ENCODE peak calls at places on chromosomes 3 and 15, in five cellular contexts. One of them, this sample, is unnamed.

GRCh38 chr3:50370594-50370993 is 11.3 kb upstream of the TMEM115 start:
- DNase-seq in HCT116: no peak
- DNase-seq in ascending aorta: no peak
- DNase-seq in endothelial cell of umbilical vein: peak; percentile 52
- DNase-seq in uterus: no peak
- DNase-seq in this sample: no peak

GRCh38 chr3:48402281-48402732 is 27.6 kb downstream of the PLXNB1 start:
- DNase-seq in uterus: peak; percentile 88
- DNase-seq in ascending aorta: peak; percentile 97
- DNase-seq in endothelial cell of umbilical vein: peak; percentile 89
- DNase-seq in HCT116: peak; percentile 46
- DNase-seq in this sample: peak; percentile 88

GRCh38 chr3:182740710-182741109 is 52.6 kb upstream of the ATP11B start:
- DNase-seq in ascending aorta: no peak
- DNase-seq in endothelial cell of umbilical vein: no peak
- DNase-seq in HCT116: peak; percentile 38
- DNase-seq in uterus: no peak
- DNase-seq in this sample: peak; percentile 55

GRCh38 chr3:72298201-72299155 is 513.5 kb upstream of the PROK2 start:
- DNase-seq in uterus: no peak
- DNase-seq in HCT116: no peak
- DNase-seq in ascending aorta: no peak
- DNase-seq in endothelial cell of umbilical vein: no peak
- DNase-seq in this sample: no peak

GRCh38 chr3:132622148-132622547 is 25.1 kb downstream of the ACKR4 start:
- DNase-seq in ascending aorta: no peak
- DNase-seq in uterus: no peak
- DNase-seq in endothelial cell of umbilical vein: peak; percentile 73
- DNase-seq in HCT116: no peak
- DNase-seq in this sample: no peak

GRCh38 chr15:52710050-52710709 is 31.0 kb upstream of the ATOSA start:
- DNase-seq in ascending aorta: no peak
- DNase-seq in uterus: no peak
- DNase-seq in HCT116: no peak
- DNase-seq in endothelial cell of umbilical vein: no peak
- DNase-seq in this sample: peak; percentile 57

GRCh38 chr15:85407421-85408269 is 27.2 kb downstream of the AKAP13 start:
- DNase-seq in uterus: no peak
- DNase-seq in HCT116: no peak
- DNase-seq in endothelial cell of umbilical vein: peak; percentile 92
- DNase-seq in ascending aorta: peak; percentile 83
- DNase-seq in this sample: peak; percentile 78

GRCh38 chr3:6516143-6516542 is 344.8 kb upstream of the GRM7 start:
- DNase-seq in endothelial cell of umbilical vein: no peak
- DNase-seq in uterus: no peak
- DNase-seq in HCT116: no peak
- DNase-seq in ascending aorta: no peak
- DNase-seq in this sample: no peak

GRCh38 chr3:134376385-134376765 is 2.1 kb upstream of the AMOTL2 start:
- DNase-seq in HCT116: no peak
- DNase-seq in uterus: no peak
- DNase-seq in endothelial cell of umbilical vein: no peak
- DNase-seq in ascending aorta: peak; percentile 50
- DNase-seq in this sample: no peak

GRCh38 chr3:20077054-20077453 is 36.8 kb downstream of the KAT2B start:
- DNase-seq in ascending aorta: no peak
- DNase-seq in endothelial cell of umbilical vein: no peak
- DNase-seq in HCT116: no peak
- DNase-seq in uterus: no peak
- DNase-seq in this sample: no peak

GRCh38 chr3:130820976-130821375 is 72.9 kb upstream of the ATP2C1 start:
- DNase-seq in uterus: no peak
- DNase-seq in endothelial cell of umbilical vein: peak; percentile 3
- DNase-seq in ascending aorta: peak; percentile 72
- DNase-seq in HCT116: peak; percentile 72
- DNase-seq in this sample: peak; percentile 60

GRCh38 chr3:165466856-165467255 is 270.7 kb upstream of the SLITRK3 start:
- DNase-seq in HCT116: no peak
- DNase-seq in endothelial cell of umbilical vein: no peak
- DNase-seq in uterus: no peak
- DNase-seq in ascending aorta: no peak
- DNase-seq in this sample: no peak

GRCh38 chr15:33535135-33535534 is 224.4 kb downstream of the RYR3 start:
- DNase-seq in HCT116: no peak
- DNase-seq in ascending aorta: no peak
- DNase-seq in uterus: no peak
- DNase-seq in endothelial cell of umbilical vein: no peak
- DNase-seq in this sample: no peak

GRCh38 chr15:99251436-99251821 is at the start of gene LRRC28:
- DNase-seq in ascending aorta: no peak
- DNase-seq in endothelial cell of umbilical vein: no peak
- DNase-seq in HCT116: no peak
- DNase-seq in uterus: no peak
- DNase-seq in this sample: no peak

GRCh38 chr3:59575113-59576001 is 525.5 kb upstream of the CFAP20DC start:
- DNase-seq in endothelial cell of umbilical vein: peak; percentile 41
- DNase-seq in HCT116: peak; percentile 48
- DNase-seq in ascending aorta: peak; percentile 85
- DNase-seq in uterus: peak; percentile 77
- DNase-seq in this sample: no peak

GRCh38 chr3:41881233-41881821 is 80.6 kb downstream of the ULK4 start:
- DNase-seq in HCT116: no peak
- DNase-seq in uterus: no peak
- DNase-seq in ascending aorta: no peak
- DNase-seq in endothelial cell of umbilical vein: peak; percentile 60
- DNase-seq in this sample: peak; percentile 29

GRCh38 chr3:175940881-175941280 is 1081.7 kb downstream of the NAALADL2 start:
- DNase-seq in ascending aorta: no peak
- DNase-seq in HCT116: no peak
- DNase-seq in endothelial cell of umbilical vein: no peak
- DNase-seq in uterus: no peak
- DNase-seq in this sample: no peak

GRCh38 chr3:133955892-133956291 is 60.2 kb upstream of the RAB6B start:
- DNase-seq in ascending aorta: no peak
- DNase-seq in HCT116: no peak
- DNase-seq in endothelial cell of umbilical vein: no peak
- DNase-seq in uterus: no peak
- DNase-seq in this sample: no peak

GRCh38 chr3:180401226-180401625 is 200.7 kb upstream of the TTC14 start:
- DNase-seq in ascending aorta: no peak
- DNase-seq in uterus: no peak
- DNase-seq in endothelial cell of umbilical vein: no peak
- DNase-seq in HCT116: no peak
- DNase-seq in this sample: no peak

GRCh38 chr3:173045770-173046382 is 95.2 kb downstream of the SPATA16 start:
- DNase-seq in HCT116: no peak
- DNase-seq in uterus: no peak
- DNase-seq in ascending aorta: no peak
- DNase-seq in endothelial cell of umbilical vein: peak; percentile 35
- DNase-seq in this sample: no peak
- TF ChIP-seq CTCF in HCT116: peak; percentile 58
- TF ChIP-seq CTCF in uterus: no peak
- TF ChIP-seq CTCF in ascending aorta: no peak
- TF ChIP-seq CTCF in endothelial cell of umbilical vein: no peak
- TF ChIP-seq CTCF in this sample: peak; percentile 59

GRCh38 chr3:23662079-23662617 is 143.6 kb upstream of the UBE2E1 start:
- DNase-seq in uterus: no peak
- DNase-seq in HCT116: no peak
- DNase-seq in endothelial cell of umbilical vein: no peak
- DNase-seq in ascending aorta: no peak
- DNase-seq in this sample: no peak

GRCh38 chr3:23663661-23664186 is 142.0 kb upstream of the UBE2E1 start:
- DNase-seq in ascending aorta: no peak
- DNase-seq in HCT116: no peak
- DNase-seq in uterus: no peak
- DNase-seq in endothelial cell of umbilical vein: no peak
- DNase-seq in this sample: no peak

GRCh38 chr3:23664459-23664858 is 141.3 kb upstream of the UBE2E1 start:
- DNase-seq in endothelial cell of umbilical vein: no peak
- DNase-seq in uterus: no peak
- DNase-seq in ascending aorta: no peak
- DNase-seq in HCT116: no peak
- DNase-seq in this sample: no peak

GRCh38 chr3:23665741-23666140 is 140.0 kb upstream of the UBE2E1 start:
- DNase-seq in ascending aorta: no peak
- DNase-seq in uterus: no peak
- DNase-seq in HCT116: no peak
- DNase-seq in endothelial cell of umbilical vein: no peak
- DNase-seq in this sample: peak; percentile 38

DNA sequence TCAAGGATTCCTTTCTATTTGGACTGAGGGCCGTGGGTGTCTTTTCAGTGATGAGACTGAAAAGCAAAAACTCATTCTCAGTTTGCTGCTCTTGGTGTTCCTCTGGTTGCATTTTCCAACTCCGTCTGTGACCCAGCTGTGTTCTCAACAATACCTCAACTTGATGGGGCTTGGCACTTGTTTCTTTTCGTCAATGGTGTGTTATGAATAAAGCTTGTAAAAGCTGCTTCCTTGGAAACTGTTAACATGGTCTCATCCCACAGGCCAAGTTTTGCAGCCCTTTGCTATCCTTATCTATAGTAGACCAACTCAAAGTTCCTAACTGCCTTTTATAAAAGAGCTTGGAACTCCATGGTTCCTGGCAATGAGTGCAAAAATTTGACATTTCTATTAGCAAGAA is 142.5 kb upstream of the UBE2E1 start:
- DNase-seq in HCT116: no peak
- DNase-seq in ascending aorta: no peak
- DNase-seq in endothelial cell of umbilical vein: no peak
- DNase-seq in uterus: peak; percentile 24
- DNase-seq in this sample: no peak
- H3K4me1 ChIP-seq in HCT116: peaks cover 13% of the 10 kb centered on the region
- H3K4me1 ChIP-seq in ascending aorta: no peaks in the 10 kb centered on the region
- H3K4me1 ChIP-seq in endothelial cell of umbilical vein: peaks cover 3% of the 10 kb centered on the region
- H3K4me1 ChIP-seq in uterus: no peaks in the 10 kb centered on the region
- H3K4me1 ChIP-seq in this sample: peaks cover 3% of the 10 kb centered on the region

DNA sequence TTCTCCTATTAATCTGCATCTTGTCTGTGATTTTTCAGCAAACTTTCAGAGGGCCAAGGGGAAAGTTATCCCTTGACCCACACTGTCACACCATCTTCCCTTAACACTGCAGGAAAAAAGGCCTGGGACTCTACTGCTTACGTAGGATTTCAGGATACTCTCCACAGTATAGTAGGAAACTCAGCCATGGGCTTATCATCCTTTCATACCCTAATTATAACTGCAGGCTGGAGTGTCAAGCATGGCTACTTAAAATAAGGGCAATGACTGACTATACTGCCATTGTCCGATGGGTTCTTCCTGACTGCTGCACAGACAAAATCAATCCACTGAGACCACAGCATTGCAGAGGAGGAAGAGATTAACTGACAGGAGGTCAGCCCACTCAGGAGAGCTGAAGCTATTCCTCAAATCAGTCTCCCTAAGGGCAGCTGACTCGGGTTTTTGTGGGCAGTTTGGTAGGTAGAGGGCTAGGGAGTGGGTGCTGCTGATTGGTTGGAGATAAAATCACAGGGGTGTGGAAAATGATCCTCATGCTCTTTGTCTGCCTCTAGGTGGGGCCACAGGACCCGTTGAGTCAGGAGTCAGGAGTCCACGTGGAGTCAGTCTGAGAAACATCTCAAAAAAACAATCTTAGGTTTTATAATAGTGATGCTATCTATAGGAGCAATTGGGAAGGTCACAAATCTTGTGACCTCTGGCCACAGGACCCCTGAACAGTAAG is 118.2 kb upstream of the STRIT1 start:
- DNase-seq in ascending aorta: no peak
- DNase-seq in endothelial cell of umbilical vein: no peak
- DNase-seq in HCT116: no peak
- DNase-seq in uterus: no peak
- DNase-seq in this sample: no peak
- TF ChIP-seq CTCF in ascending aorta: no peak
- TF ChIP-seq CTCF in endothelial cell of umbilical vein: no peak
- TF ChIP-seq CTCF in HCT116: no peak
- TF ChIP-seq CTCF in uterus: no peak
- TF ChIP-seq CTCF in this sample: peak; percentile 35

GRCh38 chr15:70087708-70088352 is 9.9 kb downstream of the TLE3 start:
- DNase-seq in endothelial cell of umbilical vein: no peak
- DNase-seq in uterus: no peak
- DNase-seq in ascending aorta: no peak
- DNase-seq in HCT116: no peak
- DNase-seq in this sample: no peak
- H3K4me1 ChIP-seq in endothelial cell of umbilical vein: peaks cover 9% of the 10 kb centered on the region
- H3K4me1 ChIP-seq in uterus: peaks cover 14% of the 10 kb centered on the region
- H3K4me1 ChIP-seq in ascending aorta: peaks cover 5% of the 10 kb centered on the region
- H3K4me1 ChIP-seq in HCT116: no peaks in the 10 kb centered on the region
- H3K4me1 ChIP-seq in this sample: peaks cover 3% of the 10 kb centered on the region

DNA sequence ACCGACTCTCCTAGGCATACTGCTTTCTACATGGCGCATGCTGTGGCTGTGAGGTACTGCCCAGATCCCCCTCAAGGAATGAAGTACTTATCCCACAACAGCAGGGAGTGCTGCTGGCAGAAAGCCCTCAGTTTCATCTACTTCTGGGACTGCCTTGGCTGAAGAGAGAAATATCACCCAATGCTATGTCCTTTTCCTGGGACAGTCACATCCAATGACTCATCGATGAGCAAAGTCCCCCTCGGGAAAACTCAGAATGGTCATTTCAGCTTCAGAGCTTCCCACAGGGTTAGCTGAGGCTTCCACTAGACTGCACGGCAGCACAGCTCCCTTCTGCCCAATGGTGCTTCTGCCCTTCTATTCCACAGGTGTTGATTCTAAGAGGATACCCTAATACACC is 3.6 kb upstream of the NMD3 start:
- DNase-seq in endothelial cell of umbilical vein: no peak
- DNase-seq in uterus: no peak
- DNase-seq in ascending aorta: no peak
- DNase-seq in HCT116: peak; percentile 53
- DNase-seq in this sample: no peak
- TF ChIP-seq CTCF in endothelial cell of umbilical vein: no peak
- TF ChIP-seq CTCF in uterus: no peak
- TF ChIP-seq CTCF in ascending aorta: no peak
- TF ChIP-seq CTCF in HCT116: no peak
- TF ChIP-seq CTCF in this sample: no peak

DNA sequence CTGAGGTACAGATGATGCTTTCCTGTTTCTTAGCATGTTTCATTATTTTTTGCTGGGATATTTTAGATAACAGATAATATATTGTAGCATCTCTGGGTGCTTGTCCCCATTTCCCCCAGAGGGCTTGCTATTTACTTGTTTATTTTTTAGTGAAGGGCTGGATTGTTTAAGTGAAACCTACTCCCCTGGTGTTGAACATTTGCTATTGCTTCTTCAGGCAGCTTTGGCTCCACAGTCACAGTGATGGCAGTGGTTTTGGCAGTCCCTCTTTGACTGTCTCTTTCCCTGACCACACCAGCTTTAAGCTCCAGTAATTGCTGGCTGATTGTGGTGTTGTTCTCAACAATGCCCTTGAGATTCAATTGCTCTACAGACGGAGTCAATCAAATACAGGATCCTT is 128.9 kb downstream of the KLF13 start:
- DNase-seq in uterus: no peak
- DNase-seq in endothelial cell of umbilical vein: no peak
- DNase-seq in HCT116: no peak
- DNase-seq in ascending aorta: no peak
- DNase-seq in this sample: no peak
- H3K4me1 ChIP-seq in uterus: no peaks in the 10 kb centered on the region
- H3K4me1 ChIP-seq in endothelial cell of umbilical vein: no peaks in the 10 kb centered on the region
- H3K4me1 ChIP-seq in HCT116: no peaks in the 10 kb centered on the region
- H3K4me1 ChIP-seq in ascending aorta: peaks cover 12% of the 10 kb centered on the region
- H3K4me1 ChIP-seq in this sample: peaks cover 28% of the 10 kb centered on the region

GRCh38 chr3:125374996-125375941 is at the start of gene ZNF148:
- DNase-seq in uterus: peak; percentile 89
- DNase-seq in endothelial cell of umbilical vein: peak; percentile 92
- DNase-seq in ascending aorta: peak; percentile 93
- DNase-seq in HCT116: peak; percentile 66
- DNase-seq in this sample: peak; percentile 64
- TF ChIP-seq CTCF in uterus: peak; percentile 19
- TF ChIP-seq CTCF in endothelial cell of umbilical vein: no peak
- TF ChIP-seq CTCF in ascending aorta: no peak
- TF ChIP-seq CTCF in HCT116: no peak
- TF ChIP-seq CTCF in this sample: peak; percentile 31

GRCh38 chr3:31895471-31895870 is 85.6 kb downstream of the OSBPL10 start:
- DNase-seq in ascending aorta: no peak
- DNase-seq in HCT116: no peak
- DNase-seq in uterus: no peak
- DNase-seq in endothelial cell of umbilical vein: no peak
- DNase-seq in this sample: peak; percentile 75
- H3K4me1 ChIP-seq in ascending aorta: no peaks in the 10 kb centered on the region
- H3K4me1 ChIP-seq in HCT116: no peaks in the 10 kb centered on the region
- H3K4me1 ChIP-seq in uterus: no peaks in the 10 kb centered on the region
- H3K4me1 ChIP-seq in endothelial cell of umbilical vein: peaks cover 5% of the 10 kb centered on the region
- H3K4me1 ChIP-seq in this sample: peaks cover 64% of the 10 kb centered on the region

This sample was measured in foreskin keratinocyte.